ENCODE peak calls at places on chromosomes 3 and 15, in six cellular contexts. R is choroid plexus epithelial cell, W is ovary, O is lower lobe of right lung, I is PC-3, Z is BE2C. Y is an unnamed sample.

GRCh38 chr3:10162147-10162546 is 2.6 kb upstream of the IRAK2 start:
- DNase-seq in O (no peak), W (no peak), I (no peak), Z (no peak), R (no peak), Y (no peak)

GRCh38 chr15:72495007-72495406 is 20.9 kb downstream of the ARIH1 start:
- DNase-seq in O (no peak), I (no peak), R (no peak), W (no peak), Z (no peak), Y (no peak)

GRCh38 chr3:186081678-186082077 is 27.2 kb downstream of the ETV5 start:
- DNase-seq in R (no peak), W (no peak), O (no peak), I (no peak), Z (no peak), Y (no peak)

GRCh38 chr3:5332270-5332956 is 144.9 kb downstream of the EDEM1 start:
- DNase-seq in W (no peak), Z (no peak), I (no peak), R (no peak), O (no peak), Y (no peak)

GRCh38 chr3:4888913-4889846 is 90.1 kb upstream of the BHLHE40 start:
- DNase-seq in O (no peak), I (peak), W (no peak), R (peak), Z (no peak), Y (no peak)

GRCh38 chr3:13860001-13860400 is 19.9 kb downstream of the WNT7A start:
- DNase-seq in W (no peak), O (no peak), Z (no peak), I (no peak), R (no peak), Y (no peak)

GRCh38 chr15:66905954-66906353 is 159.4 kb upstream of the SMAD3 start:
- DNase-seq in R (no peak), W (no peak), Z (no peak), O (no peak), I (no peak), Y (no peak)

GRCh38 chr3:79410136-79410535 is 357.7 kb downstream of the ROBO1 start:
- DNase-seq in I (no peak), O (no peak), Z (no peak), W (no peak), R (no peak), Y (no peak)

GRCh38 chr3:133917144-133917543 is 21.5 kb upstream of the RAB6B start:
- DNase-seq in I (no peak), W (no peak), R (no peak), Z (no peak), O (no peak), Y (no peak)

GRCh38 chr3:157101470-157101869 is 58.5 kb downstream of the CCNL1 start:
- DNase-seq in W (no peak), Z (no peak), I (no peak), R (no peak), O (no peak), Y (no peak)

GRCh38 chr3:124429129-124429815 is 301.0 kb upstream of the UMPS start:
- DNase-seq in Z (no peak), R (peak), O (no peak), I (peak), W (no peak), Y (no peak)

GRCh38 chr3:112681822-112682325 is 40.9 kb upstream of the CCDC80 start:
- DNase-seq in R (peak), W (no peak), O (no peak), Z (no peak), I (peak), Y (no peak)

GRCh38 chr3:66153961-66154923 is 66.6 kb upstream of the SLC25A26 start:
- DNase-seq in I (peak), R (peak), Z (peak), O (no peak), W (peak), Y (no peak)

GRCh38 chr3:195899701-195900425 is 8.5 kb downstream of the TNK2 start:
- DNase-seq in W (no peak), Z (no peak), O (peak), I (no peak), R (no peak), Y (no peak)

GRCh38 chr15:50260969-50261496 is 4.5 kb downstream of the HDC start:
- DNase-seq in R (no peak), W (no peak), Z (no peak), I (no peak), O (no peak), Y (no peak)

GRCh38 chr15:57551717-57552677 is 39.7 kb upstream of the MYZAP start:
- DNase-seq in Z (no peak), W (no peak), O (no peak), R (peak), I (peak), Y (no peak)

GRCh38 chr15:93563218-93563617 is 474.2 kb upstream of the RGMA start:
- DNase-seq in W (no peak), O (no peak), Z (no peak), I (no peak), R (no peak), Y (no peak)

GRCh38 chr15:92315595-92316211 is 78.0 kb upstream of the ST8SIA2 start:
- DNase-seq in I (no peak), R (no peak), Z (no peak), W (no peak), O (no peak), Y (no peak)

GRCh38 chr15:64809649-64810498 is 15.6 kb downstream of the PIF1 start:
- DNase-seq in R (peak), I (peak), W (peak), Z (peak), O (peak), Y (no peak)

GRCh38 chr15:83889995-83890394 is 236.1 kb downstream of the ADAMTSL3 start:
- DNase-seq in I (no peak), W (no peak), O (no peak), Z (no peak), R (no peak), Y (no peak)

GRCh38 chr3:79766474-79767193 is 1.2 kb downstream of the ROBO1 start:
- DNase-seq in O (no peak), W (peak), R (peak), Z (peak), I (no peak), Y (no peak)

GRCh38 chr3:177201707-177202397 is 4.6 kb upstream of the TBL1XR1 start:
- DNase-seq in I (peak), W (no peak), R (peak), O (no peak), Z (no peak), Y (no peak)

GRCh38 chr3:69322110-69322509 is 63.8 kb downstream of the FRMD4B start:
- DNase-seq in O (no peak), R (no peak), W (no peak), I (no peak), Z (no peak), Y (no peak)

GRCh38 chr15:97961067-97961954 is 808 bp downstream of the ARRDC4 start:
- DNase-seq in O (peak), I (peak), R (no peak), Z (peak), W (peak), Y (no peak)

GRCh38 chr3:110608566-110608965 is 463.1 kb upstream of the NECTIN3 start:
- DNase-seq in O (no peak), W (no peak), Z (no peak), R (peak), I (no peak), Y (no peak)

GRCh38 chr15:90890839-90891238 is 6.5 kb downstream of the FES start:
- DNase-seq in W (no peak), R (no peak), I (no peak), O (no peak), Z (no peak), Y (no peak)

GRCh38 chr3:128794067-128794768 is 68.2 kb downstream of the RAB7A start:
- DNase-seq in W (no peak), R (peak), I (peak), Z (no peak), O (no peak), Y (no peak)

GRCh38 chr15:82698711-82699345 is 10.8 kb downstream of the AP3B2 start:
- DNase-seq in Z (no peak), W (no peak), O (no peak), R (no peak), I (no peak), Y (no peak)

GRCh38 chr3:112561085-112561692 is 573 bp downstream of the ATG3 start:
- DNase-seq in W (peak), Z (peak), R (peak), O (peak), I (peak), Y (no peak)

GRCh38 chr3:111800472-111800871 is 58.6 kb upstream of the PHLDB2 start:
- DNase-seq in W (no peak), O (no peak), Z (no peak), I (no peak), R (no peak), Y (no peak)

GRCh38 chr3:64399205-64399800 is 174.0 kb upstream of the PRICKLE2 start:
- DNase-seq in Z (peak), R (peak), I (peak), W (no peak), O (no peak), Y (no peak)

GRCh38 chr3:32176989-32177701 is 61.3 kb upstream of the CMTM8 start:
- DNase-seq in Z (peak), R (peak), I (peak), O (no peak), W (no peak), Y (no peak)

GRCh38 chr15:42725331-42725903 is 11.5 kb downstream of the CDAN1 start:
- DNase-seq in W (no peak), R (no peak), O (no peak), Z (no peak), I (no peak), Y (no peak)

GRCh38 chr3:167709690-167710089 is 25.0 kb downstream of the PDCD10 start:
- DNase-seq in Z (no peak), I (no peak), W (no peak), R (no peak), O (no peak), Y (no peak)

GRCh38 chr3:157347577-157348303 is 88.9 kb upstream of the PTX3 start:
- DNase-seq in Z (peak), W (no peak), O (no peak), R (peak), I (no peak), Y (no peak)

GRCh38 chr3:156350786-156351185 is 204.1 kb downstream of the SSR3 start:
- DNase-seq in W (no peak), Z (no peak), I (no peak), O (no peak), R (no peak), Y (no peak)

DNA sequence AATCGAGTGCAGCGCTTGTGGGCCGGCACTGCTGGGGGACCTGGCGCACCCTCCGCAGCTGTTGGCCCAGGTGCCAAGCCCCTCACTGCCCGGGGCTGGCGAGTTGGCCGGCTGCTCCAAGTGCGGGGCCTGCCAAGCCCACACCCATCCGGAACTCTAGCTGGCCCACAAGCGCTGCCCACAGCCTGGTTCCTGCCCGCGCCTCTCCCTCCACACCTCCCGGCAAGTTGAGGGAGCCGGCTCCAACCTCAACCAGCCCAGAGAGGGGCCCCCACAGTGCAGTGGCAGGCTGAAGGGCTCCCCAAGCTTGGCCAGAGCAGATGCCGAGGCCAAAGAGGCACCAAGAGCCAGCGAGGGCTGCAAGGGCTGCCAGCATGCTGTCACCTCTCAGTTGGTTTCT is 73.4 kb downstream of the PLXNA1 start:
- DNase-seq in W (no peak), R (no peak), Z (no peak), I (no peak), O (peak), Y (no peak)
- H3K4me3 ChIP-seq in W (no peak), R (no peak), Z (no peak), I (no peak), O (no peak), Y (no peak)

DNA sequence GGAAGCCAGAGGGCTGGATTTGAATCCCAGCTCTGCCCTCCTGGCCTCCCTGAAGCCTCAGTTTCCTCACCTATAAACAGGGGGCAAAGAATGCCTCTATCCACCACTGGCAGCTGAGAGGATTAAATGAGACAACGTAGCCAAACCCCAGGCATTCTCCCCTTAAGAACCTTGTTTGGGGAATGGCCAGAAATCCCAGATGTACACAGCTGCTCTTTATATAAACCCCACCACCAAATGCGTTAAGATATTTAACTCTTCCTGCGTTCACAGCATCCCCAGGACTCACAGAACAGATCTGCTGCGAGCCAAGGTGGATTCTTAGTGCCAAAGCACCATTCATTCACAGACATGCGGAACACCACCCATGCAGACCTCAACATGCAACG is 5.3 kb downstream of the TLE3 start:
- DNase-seq in R (peak), O (no peak), I (no peak), Z (no peak), W (no peak), Y (no peak)
- H3K4me3 ChIP-seq in R (no peak), O (peak), I (peak), Z (peak), W (no peak), Y (no peak)

GRCh38 chr3:15795563-15796308 is 2.0 kb downstream of the ANKRD28 start:
- DNase-seq in R (peak), O (no peak), Z (no peak), W (no peak), I (peak), Y (no peak)
- H3K4me3 ChIP-seq in R (peak), O (peak), Z (no peak), W (peak), I (peak), Y (peak)

DNA sequence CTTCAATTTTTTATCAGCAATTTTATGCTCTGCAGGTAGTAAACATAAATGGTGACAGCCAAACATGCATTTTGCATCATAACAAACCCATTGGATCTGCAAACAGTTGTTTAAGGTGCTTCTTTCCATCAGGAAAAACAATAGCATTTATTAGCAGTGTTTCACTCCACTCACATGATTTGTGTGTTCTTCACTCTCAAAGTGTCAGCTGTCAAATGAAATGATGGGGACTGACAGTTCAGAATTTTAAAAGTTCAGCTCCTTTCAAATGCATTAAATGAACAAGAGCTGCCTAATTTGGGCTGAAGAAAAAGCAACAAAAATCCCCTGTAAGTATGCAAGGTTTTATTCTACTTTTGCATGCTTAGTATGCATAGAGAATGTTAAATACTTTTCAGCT is 145.3 kb upstream of the CDIN1 start:
- DNase-seq in I (no peak), R (no peak), O (no peak), W (no peak), Z (no peak), Y (no peak)
- H3K4me3 ChIP-seq in I (no peak), R (no peak), O (no peak), W (no peak), Z (no peak), Y (no peak)

GRCh38 chr3:119637679-119638525 is 22.5 kb downstream of the POPDC2 start:
- DNase-seq in R (peak), Z (no peak), O (no peak), W (no peak), I (peak), Y (no peak)
- H3K4me3 ChIP-seq in R (no peak), Z (peak), O (peak), W (no peak), I (peak), Y (no peak)

GRCh38 chr3:99041747-99042146 is 140.3 kb upstream of the DCBLD2 start:
- DNase-seq in R (no peak), Z (no peak), I (no peak), O (no peak), W (no peak), Y (no peak)
- H3K4me3 ChIP-seq in R (no peak), Z (no peak), I (no peak), O (no peak), W (no peak), Y (no peak)

DNA sequence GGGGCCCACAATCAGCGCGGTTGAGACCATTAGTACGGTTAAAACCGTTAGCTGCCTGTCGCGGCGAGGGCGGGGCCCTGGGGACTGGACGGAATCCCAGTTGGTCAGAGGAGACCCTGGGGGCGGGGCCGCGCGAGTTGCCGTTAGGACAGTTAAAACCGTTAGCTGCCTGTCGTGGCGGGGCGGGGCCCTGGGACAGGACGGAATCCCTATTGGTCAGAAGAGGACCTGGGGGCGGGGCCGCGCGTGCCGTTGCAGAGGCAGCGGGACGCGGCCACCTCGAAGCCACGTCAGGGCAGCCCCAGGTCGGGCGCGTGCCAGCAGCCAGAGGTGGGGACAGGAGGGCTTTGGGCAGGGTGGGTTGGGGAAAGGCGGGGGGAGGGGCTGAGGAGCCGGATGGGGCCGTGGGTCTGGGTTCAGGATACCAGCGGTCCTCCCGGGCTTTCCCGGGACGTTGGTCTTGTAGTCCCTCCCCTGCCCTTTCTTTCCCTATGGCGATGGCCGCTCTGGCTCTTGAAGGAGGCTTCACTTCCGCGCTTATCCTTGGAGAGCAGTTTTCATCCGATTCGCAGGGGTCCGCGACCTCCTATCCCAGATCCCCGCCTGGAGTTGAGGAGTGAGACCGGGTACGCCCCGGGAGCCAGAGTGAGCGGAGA is 28.0 kb downstream of the KLHDC8B start:
- DNase-seq in R (peak), O (peak), Z (no peak), I (no peak), W (peak), Y (no peak)
- H3K4me3 ChIP-seq in R (peak), O (peak), Z (no peak), I (no peak), W (peak), Y (peak)

DNA sequence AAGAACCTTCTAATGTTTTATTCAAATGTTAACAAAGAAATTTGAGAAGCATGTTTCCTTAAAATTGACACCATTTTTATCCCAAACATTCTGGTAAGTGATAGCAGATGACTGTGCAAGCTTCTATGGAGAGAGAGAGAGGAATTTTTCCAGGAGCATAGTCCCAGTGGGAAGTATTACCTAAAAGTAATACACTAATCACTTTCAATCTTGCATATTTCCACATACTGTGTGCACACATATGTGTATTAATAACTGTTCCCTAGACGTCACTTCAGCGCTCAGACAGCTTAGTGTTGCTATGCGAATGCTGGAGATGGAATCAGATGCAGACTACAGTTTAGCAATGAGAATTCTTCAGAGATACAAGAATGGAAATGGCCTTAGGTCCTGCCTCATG is 424.3 kb upstream of the TPRG1 start:
- DNase-seq in R (no peak), W (no peak), O (no peak), I (no peak), Z (no peak), Y (no peak)
- H3K4me3 ChIP-seq in R (no peak), W (no peak), O (no peak), I (no peak), Z (no peak), Y (no peak)

GRCh38 chr3:152284906-152285305 is 16.2 kb downstream of the MBNL1 start:
- DNase-seq in Z (no peak), W (no peak), O (no peak), R (no peak), I (no peak), Y (no peak)

GRCh38 chr3:152282813-152283212 is 14.1 kb downstream of the MBNL1 start:
- DNase-seq in O (no peak), I (no peak), Z (no peak), W (no peak), R (no peak), Y (no peak)

GRCh38 chr3:152287898-152288576 is 19.3 kb downstream of the MBNL1 start:
- DNase-seq in R (no peak), I (peak), W (no peak), O (no peak), Z (no peak), Y (no peak)

GRCh38 chr3:152283492-152284381 is 15.0 kb downstream of the MBNL1 start:
- DNase-seq in I (no peak), W (no peak), R (no peak), Z (no peak), O (no peak), Y (no peak)

GRCh38 chr3:152285509-152285908 is 16.8 kb downstream of the MBNL1 start:
- DNase-seq in W (no peak), O (no peak), I (no peak), Z (no peak), R (no peak), Y (no peak)
- H3K4me3 ChIP-seq in W (no peak), O (no peak), I (no peak), Z (no peak), R (no peak), Y (no peak)

Y was measured in esophagus squamous epithelium.